ENCODE peak calls at places on chromosomes 16 and 17, in four cellular contexts. H is HFF-Myc, E is lower leg skin, M is dorsolateral prefrontal cortex. W is an unnamed sample.

GRCh38 chr17:35046740-35047283 is 16.7 kb downstream of the RFFL start:
- DNase-seq in M (no peak), H (no peak), E (no peak), W (no peak)

GRCh38 chr17:40602445-40603443 is 37.5 kb upstream of the CCR7 start:
- DNase-seq in E (no peak), H (no peak), M (no peak), W (no peak)

GRCh38 chr16:53872248-53873221 is 168.6 kb downstream of the FTO start:
- DNase-seq in M (no peak), E (no peak), H (no peak), W (peak)

GRCh38 chr16:56985288-56985961 is 3.9 kb upstream of the NLRC5 start:
- DNase-seq in M (no peak), E (peak), H (peak), W (peak)

GRCh38 chr16:24255446-24256352 is at the start of gene CACNG3:
- DNase-seq in H (no peak), E (no peak), M (peak), W (no peak)

GRCh38 chr16:84360170-84360569 is 8.2 kb upstream of the ATP2C2 start:
- DNase-seq in E (no peak), M (no peak), H (no peak), W (no peak)

GRCh38 chr17:3004925-3005324 is 58.5 kb downstream of the OR1D5 start:
- DNase-seq in H (no peak), M (no peak), E (no peak), W (no peak)

GRCh38 chr16:26816266-26816665 is 250.5 kb upstream of the C16orf82 start:
- DNase-seq in E (peak), H (no peak), M (no peak), W (no peak)

GRCh38 chr17:57751348-57751970 is 6.4 kb upstream of the CCDC182 start:
- DNase-seq in E (no peak), M (no peak), H (no peak), W (no peak)

GRCh38 chr17:46182961-46183360 is 10.3 kb downstream of the KANSL1 start:
- DNase-seq in E (no peak), M (no peak), H (no peak), W (no peak)

GRCh38 chr16:27318399-27319256 is 4.9 kb downstream of the IL4R start:
- DNase-seq in H (no peak), M (no peak), E (peak), W (no peak)

GRCh38 chr17:924711-925480 is 54.7 kb downstream of the NXN start:
- DNase-seq in E (no peak), M (no peak), H (no peak), W (no peak)

GRCh38 chr17:59746849-59747445 is 39.5 kb downstream of the VMP1 start:
- DNase-seq in M (no peak), E (no peak), H (no peak), W (no peak)

GRCh38 chr17:32672701-32673100 is 185.9 kb downstream of the CDK5R1 start:
- DNase-seq in M (no peak), H (no peak), E (no peak), W (no peak)

GRCh38 chr16:75566040-75566888 is at the start of gene GABARAPL2:
- DNase-seq in E (peak), H (no peak), M (peak), W (no peak)

GRCh38 chr16:31052131-31052530 is 18.8 kb downstream of the STX4 start:
- DNase-seq in E (no peak), M (no peak), H (peak), W (peak)

GRCh38 chr17:50076221-50076590 is 18.9 kb upstream of the PDK2 start:
- DNase-seq in E (no peak), M (no peak), H (no peak), W (no peak)

GRCh38 chr17:46814446-46814845 is 4.0 kb downstream of the WNT3 start:
- DNase-seq in H (no peak), E (no peak), M (no peak), W (no peak)

GRCh38 chr17:62109378-62109902 is 44.4 kb upstream of the MED13 start:
- DNase-seq in H (peak), E (peak), M (no peak), W (peak)

GRCh38 chr16:15494231-15494630 is 59.8 kb downstream of the BMERB1 start:
- DNase-seq in M (no peak), E (no peak), H (no peak), W (no peak)

GRCh38 chr16:979859-980594 is 1.5 kb upstream of the SOX8 start:
- DNase-seq in H (no peak), E (no peak), M (no peak), W (no peak)

GRCh38 chr16:979106-979505 is 2.5 kb upstream of the SOX8 start:
- DNase-seq in E (no peak), H (no peak), M (no peak), W (no peak)

GRCh38 chr16:977096-977701 is 4.4 kb upstream of the SOX8 start:
- DNase-seq in E (no peak), M (no peak), H (no peak), W (no peak)

GRCh38 chr16:977896-978295 is 3.7 kb upstream of the SOX8 start:
- DNase-seq in M (no peak), H (no peak), E (no peak), W (no peak)

GRCh38 chr16:978403-978802 is 3.2 kb upstream of the SOX8 start:
- DNase-seq in E (no peak), H (no peak), M (no peak), W (no peak)
- TF ChIP-seq CTCF in E (no peak), H (no peak), M (no peak), W (no peak)

GRCh38 chr17:38427160-38427949 is 909 bp upstream of the ARHGAP23 start:
- DNase-seq in M (no peak), H (no peak), E (no peak), W (no peak)
- H3K4me3 ChIP-seq in M (peak), H (peak), E (no peak), W (peak)

GRCh38 chr17:31524926-31525800 is 133.7 kb downstream of the RAB11FIP4 start:
- DNase-seq in M (peak), E (peak), H (peak), W (peak)
- TF ChIP-seq CTCF in M (peak), E (no peak), H (peak), W (peak)

DNA sequence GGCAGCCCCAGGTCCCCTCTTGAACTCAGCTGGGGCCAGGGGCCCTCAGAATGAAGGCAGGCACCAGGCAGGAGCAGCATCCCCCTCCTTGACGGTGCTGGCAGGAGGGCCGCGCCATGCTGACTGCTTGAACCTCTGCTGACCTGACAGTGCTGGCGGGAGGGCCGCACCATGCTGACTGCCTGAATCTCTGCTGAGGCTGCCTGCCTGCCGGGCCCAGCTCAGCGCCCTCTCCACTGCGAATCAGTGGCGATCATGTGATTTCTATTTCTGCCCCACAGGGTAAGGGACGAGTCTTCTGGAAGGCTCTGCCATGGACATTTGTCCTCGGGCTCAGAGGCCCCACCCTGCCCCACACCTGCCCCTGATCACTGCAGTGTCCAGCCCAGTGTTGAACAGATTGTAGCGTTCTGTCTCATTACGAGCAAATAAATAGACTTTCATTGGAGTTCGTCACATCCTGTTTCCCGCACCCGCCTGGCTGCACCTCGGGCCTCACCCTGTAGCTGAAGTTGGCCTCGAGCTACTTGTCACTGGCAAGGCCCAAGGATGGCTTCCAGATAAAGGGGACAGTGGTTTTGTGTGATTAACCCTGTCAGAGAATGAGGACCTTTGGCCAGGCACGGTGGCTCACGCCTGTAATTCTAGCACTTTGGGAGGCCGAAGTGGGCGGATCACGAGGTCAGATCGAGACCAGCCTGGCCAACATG is 8.6 kb downstream of the C16orf90 start:
- DNase-seq in M (no peak), H (no peak), E (no peak), W (no peak)
- H3K4me3 ChIP-seq in M (no peak), H (no peak), E (no peak), W (no peak)

GRCh38 chr16:72856797-72857196 is 191.1 kb downstream of the ZFHX3 start:
- DNase-seq in M (no peak), H (no peak), E (peak), W (no peak)
- TF ChIP-seq CTCF in M (peak), H (peak), E (no peak), W (peak)

DNA sequence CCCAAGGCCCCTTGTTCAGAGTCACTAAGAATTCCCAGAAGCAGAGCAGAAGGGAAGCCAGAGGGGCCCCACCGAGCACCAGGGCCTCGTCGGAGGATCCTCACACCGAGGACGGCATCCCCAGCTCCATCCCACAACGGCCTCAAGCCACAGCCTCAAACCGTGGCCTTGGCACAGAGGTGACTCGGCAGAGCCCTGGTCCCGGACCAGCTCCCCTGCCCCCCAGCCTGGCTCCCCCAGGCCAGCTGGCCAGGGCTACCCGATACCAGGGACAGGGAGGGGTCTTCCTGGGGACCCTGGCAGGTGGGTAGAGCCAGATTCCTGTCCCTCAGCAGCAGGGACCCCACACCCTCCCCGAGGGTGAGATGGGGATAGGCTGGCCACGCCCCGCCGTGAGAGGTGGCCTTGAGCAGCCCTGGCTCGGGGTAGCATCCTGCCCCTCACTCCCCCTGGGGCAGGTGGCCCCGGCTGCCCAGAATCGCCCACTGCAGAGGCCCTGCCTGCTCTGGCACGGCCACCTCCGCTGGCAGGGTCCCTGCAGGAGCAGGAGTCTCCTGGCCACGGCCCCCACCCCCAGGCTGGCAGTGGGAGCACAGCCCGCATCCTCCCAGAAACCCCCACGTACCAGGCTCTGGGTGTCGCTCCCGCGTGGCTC is 5.6 kb upstream of the PVALEF start:
- DNase-seq in M (no peak), H (no peak), E (no peak), W (no peak)
- H3K4me3 ChIP-seq in M (peak), H (no peak), E (no peak), W (no peak)

W was measured in AG09309.